ENCODE peak calls at places on chromosomes 5 and 9, in ten cellular contexts. G, C, T, O, D, E, H, K, J and Q are unnamed samples.

GRCh38 chr5:23930985-23931384 is 423.6 kb downstream of the PRDM9 start:
- DNase-seq in G (no peak), C (no peak), T (no peak), O (no peak), D (no peak), E (no peak), H (no peak), K (no peak), J (no peak), Q (no peak)

GRCh38 chr9:124454296-124454695 is 4.0 kb downstream of the ADGRD2 start:
- DNase-seq in G (no peak), C (no peak), T (no peak), O (no peak), D (no peak), E (no peak), H (peak), K (no peak), J (no peak), Q (no peak)

GRCh38 chr5:103565711-103566110 is 3.1 kb upstream of the NUDT12 start:
- DNase-seq in G (no peak), C (no peak), T (no peak), O (no peak), D (no peak), E (no peak), H (no peak), K (no peak), J (no peak), Q (no peak)

GRCh38 chr5:124783794-124784193 is 37.4 kb upstream of the ZNF608 start:
- DNase-seq in G (no peak), C (no peak), T (no peak), O (no peak), D (no peak), E (no peak), H (no peak), K (no peak), J (no peak), Q (no peak)

GRCh38 chr9:6829027-6829426 is 71.3 kb downstream of the KDM4C start:
- DNase-seq in G (no peak), C (no peak), T (no peak), O (no peak), D (no peak), E (no peak), H (no peak), K (no peak), J (no peak), Q (no peak)

GRCh38 chr9:91166796-91167366 is 194.8 kb downstream of the AUH start:
- DNase-seq in G (no peak), C (peak), T (no peak), O (no peak), D (no peak), E (no peak), H (no peak), K (no peak), J (no peak), Q (no peak)

GRCh38 chr5:72452515-72453259 is 54.5 kb downstream of the ZNF366 start:
- DNase-seq in G (no peak), C (peak), T (no peak), O (no peak), D (no peak), E (no peak), H (no peak), K (peak), J (no peak), Q (no peak)

GRCh38 chr5:172622091-172623046 is 18.7 kb upstream of the NEURL1B start:
- DNase-seq in G (no peak), C (no peak), T (no peak), O (no peak), D (no peak), E (no peak), H (peak), K (no peak), J (no peak), Q (no peak)

GRCh38 chr5:141478321-141478945 is 2.7 kb downstream of the PCDHGC3 start:
- DNase-seq in G (peak), C (no peak), T (no peak), O (no peak), D (no peak), E (no peak), H (peak), K (no peak), J (peak), Q (peak)

GRCh38 chr5:170307575-170308465 is 10.2 kb upstream of the LCP2 start:
- DNase-seq in G (no peak), C (peak), T (no peak), O (no peak), D (peak), E (no peak), H (no peak), K (no peak), J (peak), Q (no peak)

GRCh38 chr5:132003170-132003744 is 8.2 kb downstream of the ACSL6 start:
- DNase-seq in G (peak), C (no peak), T (no peak), O (no peak), D (no peak), E (no peak), H (peak), K (no peak), J (no peak), Q (no peak)

GRCh38 chr9:27532046-27532445 is 2.4 kb upstream of the MOB3B start:
- DNase-seq in G (no peak), C (no peak), T (no peak), O (no peak), D (no peak), E (no peak), H (no peak), K (no peak), J (no peak), Q (no peak)

GRCh38 chr9:135605238-135605781 is 34.0 kb downstream of the GLT6D1 start:
- DNase-seq in G (no peak), C (no peak), T (peak), O (no peak), D (no peak), E (no peak), H (peak), K (peak), J (no peak), Q (no peak)

GRCh38 chr5:170254056-170254455 is 21.3 kb downstream of the C5orf58 start:
- DNase-seq in G (no peak), C (no peak), T (peak), O (no peak), D (peak), E (no peak), H (no peak), K (no peak), J (no peak), Q (peak)

GRCh38 chr5:160021818-160022446 is 13.0 kb downstream of the TTC1 start:
- DNase-seq in G (peak), C (peak), T (no peak), O (peak), D (peak), E (peak), H (no peak), K (peak), J (peak), Q (peak)

GRCh38 chr5:177500685-177501522 is 3.5 kb upstream of the PDLIM7 start:
- DNase-seq in G (peak), C (peak), T (peak), O (peak), D (peak), E (peak), H (peak), K (peak), J (peak), Q (no peak)

GRCh38 chr9:16223074-16223871 is 647.2 kb downstream of the BNC2 start:
- DNase-seq in G (no peak), C (no peak), T (no peak), O (no peak), D (no peak), E (peak), H (peak), K (peak), J (no peak), Q (no peak)

GRCh38 chr9:125544988-125545651 is 161.9 kb downstream of the MAPKAP1 start:
- DNase-seq in G (no peak), C (peak), T (no peak), O (no peak), D (no peak), E (no peak), H (no peak), K (no peak), J (no peak), Q (no peak)

GRCh38 chr9:112848316-112849151 is 42.1 kb downstream of the SLC46A2 start:
- DNase-seq in G (peak), C (no peak), T (no peak), O (no peak), D (no peak), E (no peak), H (no peak), K (no peak), J (peak), Q (no peak)

GRCh38 chr5:172727551-172727950 is 43.4 kb downstream of the DUSP1 start:
- DNase-seq in G (no peak), C (no peak), T (no peak), O (no peak), D (no peak), E (no peak), H (no peak), K (no peak), J (no peak), Q (no peak)

GRCh38 chr5:98292496-98292895 is 481.0 kb upstream of the RGMB start:
- DNase-seq in G (no peak), C (no peak), T (no peak), O (no peak), D (no peak), E (no peak), H (no peak), K (no peak), J (no peak), Q (no peak)

GRCh38 chr9:135198889-135199288 is 111.4 kb downstream of the OLFM1 start:
- DNase-seq in G (no peak), C (no peak), T (no peak), O (no peak), D (no peak), E (peak), H (no peak), K (no peak), J (no peak), Q (no peak)

GRCh38 chr5:119077444-119077843 is 6.6 kb downstream of the DMXL1 start:
- DNase-seq in G (no peak), C (no peak), T (no peak), O (no peak), D (no peak), E (no peak), H (no peak), K (no peak), J (peak), Q (no peak)

GRCh38 chr5:81265101-81265500 is 32.0 kb downstream of the CKMT2 start:
- DNase-seq in G (no peak), C (peak), T (no peak), O (no peak), D (no peak), E (no peak), H (no peak), K (no peak), J (no peak), Q (no peak)

GRCh38 chr5:74221413-74221812 is 419.1 kb downstream of the ENC1 start:
- DNase-seq in G (no peak), C (no peak), T (no peak), O (no peak), D (no peak), E (no peak), H (no peak), K (no peak), J (no peak), Q (no peak)

GRCh38 chr9:126788046-126788445 is 16.8 kb upstream of the ZBTB43 start:
- DNase-seq in G (no peak), C (no peak), T (no peak), O (no peak), D (no peak), E (no peak), H (no peak), K (no peak), J (no peak), Q (no peak)

GRCh38 chr5:34598177-34598794 is 57.8 kb upstream of the RAI14 start:
- DNase-seq in G (peak), C (peak), T (no peak), O (peak), D (no peak), E (no peak), H (no peak), K (peak), J (peak), Q (no peak)

GRCh38 chr5:98791110-98791509 is 17.6 kb downstream of the RGMB start:
- DNase-seq in G (no peak), C (no peak), T (no peak), O (no peak), D (no peak), E (no peak), H (no peak), K (no peak), J (no peak), Q (no peak)

GRCh38 chr5:31581498-31582099 is 49.5 kb downstream of the C5orf22 start:
- DNase-seq in G (peak), C (no peak), T (no peak), O (no peak), D (no peak), E (peak), H (no peak), K (peak), J (peak), Q (no peak)

GRCh38 chr5:116442095-116442534 is 132.5 kb downstream of the SEMA6A start:
- DNase-seq in G (no peak), C (no peak), T (no peak), O (no peak), D (no peak), E (peak), H (no peak), K (peak), J (no peak), Q (no peak)